ENCODE peak calls at places on chromosomes 7 and 10, in nine cellular contexts. Y, K, C, U, G, H, T, I and M are unnamed samples.

GRCh38 chr7:90458104-90458503 is 11.3 kb upstream of the PTTG1IP2 start:
- DNase-seq in Y (no peak), I (no peak), C (no peak), T (no peak), G (no peak), U (no peak), H (no peak), K (no peak), M (no peak)

GRCh38 chr10:71735709-71736569 is 16.4 kb upstream of the C10orf105 start:
- DNase-seq in K (peak; percentile 26), C (no peak), G (no peak), H (peak; percentile 54), Y (no peak), T (no peak), I (no peak), U (no peak), M (no peak)

GRCh38 chr10:34854147-34854601 is 39.1 kb upstream of the PARD3 start:
- DNase-seq in Y (peak; percentile 21), I (peak; percentile 67), H (no peak), K (no peak), C (no peak), U (peak; percentile 52), G (peak; percentile 22), T (peak; percentile 23), M (no peak)

GRCh38 chr7:103988468-103989199 is 824 bp downstream of the RELN start:
- DNase-seq in C (no peak), U (peak; percentile 2), Y (peak; percentile 18), T (peak; percentile 71), I (no peak), G (peak; percentile 33), K (no peak), H (no peak), M (no peak)

GRCh38 chr7:24858108-24858977 is 101.1 kb upstream of the GSDME start:
- DNase-seq in K (no peak), H (no peak), T (no peak), C (no peak), G (no peak), Y (no peak), I (peak; percentile 29), U (no peak), M (no peak)

GRCh38 chr10:68269562-68269961 is 37.6 kb upstream of the ATOH7 start:
- DNase-seq in H (no peak), I (no peak), Y (no peak), T (no peak), K (no peak), U (no peak), C (no peak), G (no peak), M (no peak)

GRCh38 chr7:83362786-83363185 is 200.1 kb upstream of the PCLO start:
- DNase-seq in Y (no peak), K (no peak), H (no peak), U (no peak), G (no peak), T (no peak), C (no peak), I (no peak), M (no peak)

GRCh38 chr7:99021941-99022560 is 121.9 kb downstream of the SMURF1 start:
- DNase-seq in Y (no peak), G (no peak), K (no peak), T (no peak), H (no peak), C (no peak), U (no peak), I (no peak), M (no peak)

GRCh38 chr10:52332815-52333214 is 18.7 kb downstream of the DKK1 start:
- DNase-seq in Y (no peak), H (no peak), I (no peak), C (no peak), T (no peak), K (no peak), G (no peak), U (no peak), M (no peak)

GRCh38 chr10:23171232-23171876 is 20.8 kb upstream of the PTF1A start:
- DNase-seq in C (peak; percentile 56), U (peak; percentile 13), H (no peak), K (no peak), Y (no peak), I (peak; percentile 3), T (no peak), G (peak; percentile 39), M (no peak)

GRCh38 chr10:86674912-86675311 is 6.6 kb downstream of the LDB3 start:
- DNase-seq in U (no peak), K (no peak), C (no peak), G (no peak), H (no peak), I (no peak), Y (no peak), T (no peak), M (no peak)

GRCh38 chr7:103660455-103661371 is 214.7 kb upstream of the SLC26A5 start:
- DNase-seq in G (peak; percentile 79), I (peak; percentile 94), C (no peak), Y (no peak), U (peak; percentile 83), H (no peak), K (no peak), T (no peak), M (no peak)

GRCh38 chr10:49602380-49603023 is 7.6 kb upstream of the SLC18A3 start:
- DNase-seq in Y (no peak), U (no peak), C (no peak), H (no peak), T (no peak), K (no peak), I (no peak), G (no peak), M (no peak)